ENCODE peak calls at places on chromosomes 16 and 17, in seven cellular contexts. One of them, this sample, is unnamed.

GRCh38 chr17:80354381-80354780 is 60.6 kb upstream of the ENDOV start:
- DNase-seq in fibroblast of mammary gland: no peak
- DNase-seq in neural crest cell: no peak
- DNase-seq in stimulated activated naive CD4-positive, alpha-beta T cell: no peak
- DNase-seq in activated CD4-positive, alpha-beta T cell treated with anti-CD3 and anti-CD28 coated beads, Interleukin-2, amount 50 U/mL, for 1 hour: no peak
- DNase-seq in Calu3: no peak
- DNase-seq in hippocampal formation: no peak
- DNase-seq in this sample: no peak

GRCh38 chr17:34620458-34620857 is 41.1 kb downstream of the TMEM132E start:
- DNase-seq in hippocampal formation: no peak
- DNase-seq in neural crest cell: no peak
- DNase-seq in fibroblast of mammary gland: no peak
- DNase-seq in Calu3: no peak
- DNase-seq in activated CD4-positive, alpha-beta T cell treated with anti-CD3 and anti-CD28 coated beads, Interleukin-2, amount 50 U/mL, for 1 hour: no peak
- DNase-seq in stimulated activated naive CD4-positive, alpha-beta T cell: no peak
- DNase-seq in this sample: no peak

GRCh38 chr17:16459850-16460550 is 32.0 kb downstream of the LRRC75A start:
- DNase-seq in neural crest cell: no peak
- DNase-seq in stimulated activated naive CD4-positive, alpha-beta T cell: no peak
- DNase-seq in Calu3: no peak
- DNase-seq in activated CD4-positive, alpha-beta T cell treated with anti-CD3 and anti-CD28 coated beads, Interleukin-2, amount 50 U/mL, for 1 hour: no peak
- DNase-seq in hippocampal formation: no peak
- DNase-seq in fibroblast of mammary gland: no peak
- DNase-seq in this sample: no peak

GRCh38 chr16:85164838-85165516 is 52.7 kb upstream of the CIBAR2 start:
- DNase-seq in fibroblast of mammary gland: no peak
- DNase-seq in stimulated activated naive CD4-positive, alpha-beta T cell: no peak
- DNase-seq in activated CD4-positive, alpha-beta T cell treated with anti-CD3 and anti-CD28 coated beads, Interleukin-2, amount 50 U/mL, for 1 hour: no peak
- DNase-seq in hippocampal formation: no peak
- DNase-seq in neural crest cell: no peak
- DNase-seq in Calu3: no peak
- DNase-seq in this sample: no peak

GRCh38 chr16:66443269-66443652 is 16.2 kb downstream of the BEAN1 start:
- DNase-seq in hippocampal formation: no peak
- DNase-seq in neural crest cell: no peak
- DNase-seq in activated CD4-positive, alpha-beta T cell treated with anti-CD3 and anti-CD28 coated beads, Interleukin-2, amount 50 U/mL, for 1 hour: no peak
- DNase-seq in Calu3: no peak
- DNase-seq in fibroblast of mammary gland: no peak
- DNase-seq in stimulated activated naive CD4-positive, alpha-beta T cell: no peak
- DNase-seq in this sample: no peak

GRCh38 chr17:7856081-7856791 is 1.1 kb downstream of the NAA38 start:
- DNase-seq in activated CD4-positive, alpha-beta T cell treated with anti-CD3 and anti-CD28 coated beads, Interleukin-2, amount 50 U/mL, for 1 hour: peak; percentile 38
- DNase-seq in Calu3: no peak
- DNase-seq in stimulated activated naive CD4-positive, alpha-beta T cell: no peak
- DNase-seq in neural crest cell: peak; percentile 25
- DNase-seq in fibroblast of mammary gland: peak; percentile 57
- DNase-seq in hippocampal formation: no peak
- DNase-seq in this sample: no peak

GRCh38 chr16:22890976-22891375 is 77.0 kb downstream of the HS3ST2 start:
- DNase-seq in activated CD4-positive, alpha-beta T cell treated with anti-CD3 and anti-CD28 coated beads, Interleukin-2, amount 50 U/mL, for 1 hour: no peak
- DNase-seq in stimulated activated naive CD4-positive, alpha-beta T cell: no peak
- DNase-seq in neural crest cell: no peak
- DNase-seq in fibroblast of mammary gland: no peak
- DNase-seq in hippocampal formation: no peak
- DNase-seq in Calu3: peak; percentile 32
- DNase-seq in this sample: no peak

GRCh38 chr17:51630101-51630671 is 369.8 kb downstream of the UTP18 start:
- DNase-seq in stimulated activated naive CD4-positive, alpha-beta T cell: no peak
- DNase-seq in activated CD4-positive, alpha-beta T cell treated with anti-CD3 and anti-CD28 coated beads, Interleukin-2, amount 50 U/mL, for 1 hour: no peak
- DNase-seq in Calu3: no peak
- DNase-seq in hippocampal formation: no peak
- DNase-seq in fibroblast of mammary gland: no peak
- DNase-seq in neural crest cell: no peak
- DNase-seq in this sample: no peak

GRCh38 chr17:49378311-49378710 is 16.3 kb upstream of the ZNF652 start:
- DNase-seq in activated CD4-positive, alpha-beta T cell treated with anti-CD3 and anti-CD28 coated beads, Interleukin-2, amount 50 U/mL, for 1 hour: no peak
- DNase-seq in stimulated activated naive CD4-positive, alpha-beta T cell: no peak
- DNase-seq in hippocampal formation: no peak
- DNase-seq in Calu3: no peak
- DNase-seq in neural crest cell: no peak
- DNase-seq in fibroblast of mammary gland: no peak
- DNase-seq in this sample: no peak

GRCh38 chr17:38885728-38886642 is 16.1 kb downstream of the LASP1 start:
- DNase-seq in activated CD4-positive, alpha-beta T cell treated with anti-CD3 and anti-CD28 coated beads, Interleukin-2, amount 50 U/mL, for 1 hour: no peak
- DNase-seq in neural crest cell: peak; percentile 56
- DNase-seq in Calu3: no peak
- DNase-seq in hippocampal formation: peak; percentile 50
- DNase-seq in fibroblast of mammary gland: peak; percentile 36
- DNase-seq in stimulated activated naive CD4-positive, alpha-beta T cell: no peak
- DNase-seq in this sample: no peak

GRCh38 chr17:79053251-79053925 is 21.2 kb upstream of the ENGASE start:
- DNase-seq in stimulated activated naive CD4-positive, alpha-beta T cell: no peak
- DNase-seq in hippocampal formation: no peak
- DNase-seq in activated CD4-positive, alpha-beta T cell treated with anti-CD3 and anti-CD28 coated beads, Interleukin-2, amount 50 U/mL, for 1 hour: no peak
- DNase-seq in neural crest cell: no peak
- DNase-seq in fibroblast of mammary gland: peak; percentile 56
- DNase-seq in Calu3: no peak
- DNase-seq in this sample: no peak

GRCh38 chr16:64907844-64908243 is 214.0 kb downstream of the CDH11 start:
- DNase-seq in neural crest cell: no peak
- DNase-seq in activated CD4-positive, alpha-beta T cell treated with anti-CD3 and anti-CD28 coated beads, Interleukin-2, amount 50 U/mL, for 1 hour: no peak
- DNase-seq in fibroblast of mammary gland: no peak
- DNase-seq in stimulated activated naive CD4-positive, alpha-beta T cell: no peak
- DNase-seq in Calu3: no peak
- DNase-seq in hippocampal formation: no peak
- DNase-seq in this sample: no peak

GRCh38 chr16:1237990-1238389 is 2.5 kb upstream of the TPSAB1 start:
- DNase-seq in fibroblast of mammary gland: no peak
- DNase-seq in Calu3: no peak
- DNase-seq in hippocampal formation: no peak
- DNase-seq in neural crest cell: no peak
- DNase-seq in activated CD4-positive, alpha-beta T cell treated with anti-CD3 and anti-CD28 coated beads, Interleukin-2, amount 50 U/mL, for 1 hour: no peak
- DNase-seq in stimulated activated naive CD4-positive, alpha-beta T cell: no peak
- DNase-seq in this sample: no peak

GRCh38 chr16:56569971-56570370 is 5.1 kb downstream of the MT4 start:
- DNase-seq in hippocampal formation: no peak
- DNase-seq in neural crest cell: no peak
- DNase-seq in Calu3: no peak
- DNase-seq in stimulated activated naive CD4-positive, alpha-beta T cell: no peak
- DNase-seq in fibroblast of mammary gland: no peak
- DNase-seq in activated CD4-positive, alpha-beta T cell treated with anti-CD3 and anti-CD28 coated beads, Interleukin-2, amount 50 U/mL, for 1 hour: no peak
- DNase-seq in this sample: no peak

GRCh38 chr16:24871891-24872290 is 26.1 kb downstream of the SLC5A11 start:
- DNase-seq in neural crest cell: no peak
- DNase-seq in Calu3: no peak
- DNase-seq in hippocampal formation: no peak
- DNase-seq in activated CD4-positive, alpha-beta T cell treated with anti-CD3 and anti-CD28 coated beads, Interleukin-2, amount 50 U/mL, for 1 hour: no peak
- DNase-seq in stimulated activated naive CD4-positive, alpha-beta T cell: no peak
- DNase-seq in fibroblast of mammary gland: no peak
- DNase-seq in this sample: no peak

GRCh38 chr17:75881678-75882454 is 3.5 kb upstream of the TRIM47 start:
- DNase-seq in activated CD4-positive, alpha-beta T cell treated with anti-CD3 and anti-CD28 coated beads, Interleukin-2, amount 50 U/mL, for 1 hour: no peak
- DNase-seq in stimulated activated naive CD4-positive, alpha-beta T cell: no peak
- DNase-seq in fibroblast of mammary gland: no peak
- DNase-seq in hippocampal formation: no peak
- DNase-seq in Calu3: no peak
- DNase-seq in neural crest cell: no peak
- DNase-seq in this sample: no peak

GRCh38 chr17:8621585-8621984 is 8.9 kb downstream of the MYH10 start:
- DNase-seq in hippocampal formation: no peak
- DNase-seq in Calu3: no peak
- DNase-seq in activated CD4-positive, alpha-beta T cell treated with anti-CD3 and anti-CD28 coated beads, Interleukin-2, amount 50 U/mL, for 1 hour: no peak
- DNase-seq in stimulated activated naive CD4-positive, alpha-beta T cell: no peak
- DNase-seq in fibroblast of mammary gland: peak; percentile 77
- DNase-seq in neural crest cell: no peak
- DNase-seq in this sample: no peak

GRCh38 chr16:53999123-53999522 is 287.5 kb downstream of the IRX3 start:
- DNase-seq in Calu3: no peak
- DNase-seq in stimulated activated naive CD4-positive, alpha-beta T cell: no peak
- DNase-seq in activated CD4-positive, alpha-beta T cell treated with anti-CD3 and anti-CD28 coated beads, Interleukin-2, amount 50 U/mL, for 1 hour: no peak
- DNase-seq in neural crest cell: no peak
- DNase-seq in hippocampal formation: no peak
- DNase-seq in fibroblast of mammary gland: no peak
- DNase-seq in this sample: no peak

GRCh38 chr16:2584742-2585650 is 47.2 kb downstream of the PDPK1 start:
- DNase-seq in hippocampal formation: peak; percentile 25
- DNase-seq in activated CD4-positive, alpha-beta T cell treated with anti-CD3 and anti-CD28 coated beads, Interleukin-2, amount 50 U/mL, for 1 hour: no peak
- DNase-seq in Calu3: no peak
- DNase-seq in stimulated activated naive CD4-positive, alpha-beta T cell: no peak
- DNase-seq in neural crest cell: no peak
- DNase-seq in fibroblast of mammary gland: peak; percentile 36
- DNase-seq in this sample: no peak

GRCh38 chr16:4586297-4586696 is 28.4 kb downstream of the UBALD1 start:
- DNase-seq in Calu3: no peak
- DNase-seq in hippocampal formation: no peak
- DNase-seq in fibroblast of mammary gland: no peak
- DNase-seq in activated CD4-positive, alpha-beta T cell treated with anti-CD3 and anti-CD28 coated beads, Interleukin-2, amount 50 U/mL, for 1 hour: no peak
- DNase-seq in stimulated activated naive CD4-positive, alpha-beta T cell: no peak
- DNase-seq in neural crest cell: no peak
- DNase-seq in this sample: no peak

GRCh38 chr17:76370261-76370993 is 14.0 kb upstream of the SPHK1 start:
- DNase-seq in activated CD4-positive, alpha-beta T cell treated with anti-CD3 and anti-CD28 coated beads, Interleukin-2, amount 50 U/mL, for 1 hour: no peak
- DNase-seq in fibroblast of mammary gland: peak; percentile 99
- DNase-seq in hippocampal formation: peak; percentile 22
- DNase-seq in Calu3: peak; percentile 47
- DNase-seq in stimulated activated naive CD4-positive, alpha-beta T cell: no peak
- DNase-seq in neural crest cell: no peak
- DNase-seq in this sample: no peak

GRCh38 chr17:19753661-19754463 is 5.8 kb upstream of the ALDH3A1 start:
- DNase-seq in activated CD4-positive, alpha-beta T cell treated with anti-CD3 and anti-CD28 coated beads, Interleukin-2, amount 50 U/mL, for 1 hour: no peak
- DNase-seq in Calu3: peak; percentile 72
- DNase-seq in fibroblast of mammary gland: no peak
- DNase-seq in hippocampal formation: peak; percentile 68
- DNase-seq in neural crest cell: no peak
- DNase-seq in stimulated activated naive CD4-positive, alpha-beta T cell: no peak
- DNase-seq in this sample: no peak

GRCh38 chr16:57000271-57001025 is 11.1 kb downstream of the NLRC5 start:
- DNase-seq in hippocampal formation: no peak
- DNase-seq in Calu3: peak; percentile 37
- DNase-seq in stimulated activated naive CD4-positive, alpha-beta T cell: no peak
- DNase-seq in neural crest cell: no peak
- DNase-seq in fibroblast of mammary gland: peak; percentile 98
- DNase-seq in activated CD4-positive, alpha-beta T cell treated with anti-CD3 and anti-CD28 coated beads, Interleukin-2, amount 50 U/mL, for 1 hour: no peak
- DNase-seq in this sample: no peak

GRCh38 chr17:76585649-76586593 is at the start of gene ST6GALNAC2:
- DNase-seq in hippocampal formation: peak; percentile 13
- DNase-seq in fibroblast of mammary gland: no peak
- DNase-seq in Calu3: peak; percentile 86
- DNase-seq in stimulated activated naive CD4-positive, alpha-beta T cell: no peak
- DNase-seq in activated CD4-positive, alpha-beta T cell treated with anti-CD3 and anti-CD28 coated beads, Interleukin-2, amount 50 U/mL, for 1 hour: peak; percentile 37
- DNase-seq in neural crest cell: peak; percentile 35
- DNase-seq in this sample: peak; percentile 45

GRCh38 chr16:50531901-50532300 is 16.3 kb upstream of the NKD1 start:
- DNase-seq in neural crest cell: no peak
- DNase-seq in fibroblast of mammary gland: no peak
- DNase-seq in hippocampal formation: no peak
- DNase-seq in stimulated activated naive CD4-positive, alpha-beta T cell: no peak
- DNase-seq in Calu3: no peak
- DNase-seq in activated CD4-positive, alpha-beta T cell treated with anti-CD3 and anti-CD28 coated beads, Interleukin-2, amount 50 U/mL, for 1 hour: no peak
- DNase-seq in this sample: no peak

GRCh38 chr17:14007951-14008350 is 61.4 kb upstream of the COX10 start:
- DNase-seq in fibroblast of mammary gland: no peak
- DNase-seq in stimulated activated naive CD4-positive, alpha-beta T cell: no peak
- DNase-seq in Calu3: no peak
- DNase-seq in hippocampal formation: no peak
- DNase-seq in neural crest cell: no peak
- DNase-seq in activated CD4-positive, alpha-beta T cell treated with anti-CD3 and anti-CD28 coated beads, Interleukin-2, amount 50 U/mL, for 1 hour: no peak
- DNase-seq in this sample: no peak

GRCh38 chr17:39677581-39678339 is 9.5 kb downstream of the PNMT start:
- DNase-seq in stimulated activated naive CD4-positive, alpha-beta T cell: no peak
- DNase-seq in neural crest cell: no peak
- DNase-seq in hippocampal formation: no peak
- DNase-seq in Calu3: peak; percentile 93
- DNase-seq in fibroblast of mammary gland: no peak
- DNase-seq in activated CD4-positive, alpha-beta T cell treated with anti-CD3 and anti-CD28 coated beads, Interleukin-2, amount 50 U/mL, for 1 hour: no peak
- DNase-seq in this sample: no peak

GRCh38 chr17:6556121-6557039 is at the start of gene PITPNM3:
- DNase-seq in stimulated activated naive CD4-positive, alpha-beta T cell: no peak
- DNase-seq in fibroblast of mammary gland: no peak
- DNase-seq in hippocampal formation: no peak
- DNase-seq in Calu3: peak; percentile 39
- DNase-seq in activated CD4-positive, alpha-beta T cell treated with anti-CD3 and anti-CD28 coated beads, Interleukin-2, amount 50 U/mL, for 1 hour: no peak
- DNase-seq in neural crest cell: no peak
- DNase-seq in this sample: no peak

GRCh38 chr16:14029658-14030057 is 41.5 kb upstream of the MRTFB start:
- DNase-seq in hippocampal formation: no peak
- DNase-seq in fibroblast of mammary gland: no peak
- DNase-seq in Calu3: no peak
- DNase-seq in neural crest cell: no peak
- DNase-seq in activated CD4-positive, alpha-beta T cell treated with anti-CD3 and anti-CD28 coated beads, Interleukin-2, amount 50 U/mL, for 1 hour: no peak
- DNase-seq in stimulated activated naive CD4-positive, alpha-beta T cell: no peak
- DNase-seq in this sample: no peak

GRCh38 chr16:85600905-85601639 is 12.1 kb upstream of the GSE1 start:
- DNase-seq in hippocampal formation: no peak
- DNase-seq in Calu3: no peak
- DNase-seq in activated CD4-positive, alpha-beta T cell treated with anti-CD3 and anti-CD28 coated beads, Interleukin-2, amount 50 U/mL, for 1 hour: no peak
- DNase-seq in neural crest cell: no peak
- DNase-seq in stimulated activated naive CD4-positive, alpha-beta T cell: no peak
- DNase-seq in fibroblast of mammary gland: no peak
- DNase-seq in this sample: no peak

This sample was measured in naive thymus-derived CD4-positive, alpha-beta T cell.